ENCODE peak calls at places on chromosome 21, in eight cellular contexts. X, N, J, H, G, Y, L and S are unnamed samples.

GRCh38 chr21:37878946-37879660 is 37.2 kb downstream of the KCNJ6 start:
- DNase-seq in G (no peak), N (no peak), L (no peak), Y (peak; percentile 19), J (no peak), X (no peak), H (peak; percentile 99), S (no peak)

GRCh38 chr21:32412162-32412997 is at the start of gene EVA1C:
- DNase-seq in H (peak; percentile 68), J (peak; percentile 63), N (peak; percentile 55), L (peak; percentile 75), Y (peak; percentile 24), G (peak; percentile 72), X (no peak), S (peak; percentile 60)

GRCh38 chr21:14616303-14617039 is 70.4 kb upstream of the SAMSN1 start:
- DNase-seq in L (no peak), H (peak; percentile 19), J (no peak), N (peak; percentile 0), Y (no peak), X (no peak), G (no peak), S (no peak)

GRCh38 chr21:15192243-15192642 is 127.4 kb upstream of the NRIP1 start:
- DNase-seq in G (no peak), J (no peak), H (peak; percentile 97), N (no peak), L (no peak), Y (no peak), X (no peak), S (no peak)

GRCh38 chr21:31158789-31159581 is 120.7 kb upstream of the KRTAP19-8 start:
- DNase-seq in H (no peak), N (no peak), L (no peak), Y (no peak), G (no peak), J (no peak), X (no peak), S (no peak)

GRCh38 chr21:31273278-31273677 is 70.8 kb downstream of the TIAM1 start:
- DNase-seq in Y (no peak), L (no peak), N (no peak), G (no peak), X (no peak), H (no peak), J (no peak), S (no peak)

GRCh38 chr21:34129971-34130597 is 56.7 kb downstream of the MRPS6 start:
- DNase-seq in N (no peak), J (no peak), X (no peak), Y (no peak), H (no peak), L (no peak), G (no peak), S (no peak)

GRCh38 chr21:42672699-42673458 is 19.5 kb downstream of the PDE9A start:
- DNase-seq in N (no peak), J (no peak), X (no peak), G (no peak), Y (no peak), H (peak; percentile 86), L (no peak), S (no peak)

GRCh38 chr21:20999567-21000169 is 1.5 kb downstream of the NCAM2 start:
- DNase-seq in Y (no peak), N (peak; percentile 55), G (no peak), L (peak; percentile 50), J (no peak), X (no peak), H (peak; percentile 42), S (peak; percentile 65)

GRCh38 chr21:37531402-37532042 is 164.9 kb downstream of the DYRK1A start:
- DNase-seq in L (peak; percentile 64), N (no peak), Y (peak; percentile 35), X (no peak), H (no peak), J (no peak), G (peak; percentile 66), S (no peak)

GRCh38 chr21:43696214-43696613 is 22.7 kb upstream of the PDXK start:
- DNase-seq in J (no peak), H (no peak), X (no peak), G (no peak), N (no peak), Y (no peak), L (peak; percentile 20), S (no peak)

GRCh38 chr21:45140346-45140940 is 66.1 kb downstream of the ADARB1 start:
- DNase-seq in X (peak; percentile 62), Y (peak; percentile 73), N (peak; percentile 75), L (peak; percentile 86), G (peak; percentile 88), J (peak; percentile 31), H (peak; percentile 89), S (peak; percentile 86)

GRCh38 chr21:14520535-14520934 is 25.6 kb downstream of the SAMSN1 start:
- DNase-seq in L (no peak), Y (no peak), X (peak; percentile 55), G (peak; percentile 51), N (no peak), J (no peak), H (no peak), S (no peak)

GRCh38 chr21:44761011-44761729 is 40.5 kb downstream of the UBE2G2 start:
- DNase-seq in X (no peak), N (peak; percentile 2), Y (peak; percentile 47), J (no peak), L (no peak), H (peak; percentile 42), G (no peak), S (no peak)

GRCh38 chr21:33232640-33233039 is 2.9 kb downstream of the IFNAR2 start:
- DNase-seq in G (no peak), H (no peak), J (no peak), X (no peak), N (no peak), L (no peak), Y (no peak), S (no peak)

GRCh38 chr21:29297483-29298347 is 1.0 kb upstream of the BACH1 start:
- DNase-seq in Y (no peak), H (no peak), L (no peak), X (no peak), J (no peak), G (no peak), N (no peak), S (no peak)